ENCODE peak calls at places on chromosomes 2 and 18, in five cellular contexts. G is brain microvascular endothelial cell, Y is lower lobe of right lung, N is hepatocyte, B is ovary. J is an unnamed sample.

GRCh38 chr2:149132303-149132702 is 93.8 kb downstream of the LYPD6B start:
- DNase-seq in Y (no peak), B (no peak), G (no peak), N (no peak), J (no peak)

GRCh38 chr18:48129621-48130082 is 199.2 kb upstream of the SMAD2 start:
- DNase-seq in Y (no peak), N (no peak), B (peak; percentile 41), G (no peak), J (no peak)

GRCh38 chr18:79644666-79645057 is 34.9 kb upstream of the CTDP1 start:
- DNase-seq in N (no peak), G (no peak), Y (no peak), B (no peak), J (no peak)

GRCh38 chr2:207416936-207417718 is 112.6 kb upstream of the CREB1 start:
- DNase-seq in B (no peak), G (peak; percentile 47), Y (no peak), N (no peak), J (no peak)

GRCh38 chr2:178306351-178307073 is 112.2 kb downstream of the OSBPL6 start:
- DNase-seq in G (peak; percentile 55), Y (peak; percentile 64), N (peak; percentile 69), B (no peak), J (no peak)

GRCh38 chr18:68721681-68722583 is 7.0 kb upstream of the TMX3 start:
- DNase-seq in N (no peak), G (no peak), Y (no peak), B (no peak), J (no peak)

GRCh38 chr2:237744613-237745249 is 53.8 kb upstream of the RBM44 start:
- DNase-seq in Y (peak; percentile 84), G (peak; percentile 55), N (peak; percentile 82), B (peak; percentile 86), J (no peak)

GRCh38 chr2:26144953-26145680 is 27.8 kb upstream of the GAREM2 start:
- DNase-seq in N (peak; percentile 73), Y (peak; percentile 57), B (peak; percentile 65), G (peak; percentile 39), J (no peak)

DNA sequence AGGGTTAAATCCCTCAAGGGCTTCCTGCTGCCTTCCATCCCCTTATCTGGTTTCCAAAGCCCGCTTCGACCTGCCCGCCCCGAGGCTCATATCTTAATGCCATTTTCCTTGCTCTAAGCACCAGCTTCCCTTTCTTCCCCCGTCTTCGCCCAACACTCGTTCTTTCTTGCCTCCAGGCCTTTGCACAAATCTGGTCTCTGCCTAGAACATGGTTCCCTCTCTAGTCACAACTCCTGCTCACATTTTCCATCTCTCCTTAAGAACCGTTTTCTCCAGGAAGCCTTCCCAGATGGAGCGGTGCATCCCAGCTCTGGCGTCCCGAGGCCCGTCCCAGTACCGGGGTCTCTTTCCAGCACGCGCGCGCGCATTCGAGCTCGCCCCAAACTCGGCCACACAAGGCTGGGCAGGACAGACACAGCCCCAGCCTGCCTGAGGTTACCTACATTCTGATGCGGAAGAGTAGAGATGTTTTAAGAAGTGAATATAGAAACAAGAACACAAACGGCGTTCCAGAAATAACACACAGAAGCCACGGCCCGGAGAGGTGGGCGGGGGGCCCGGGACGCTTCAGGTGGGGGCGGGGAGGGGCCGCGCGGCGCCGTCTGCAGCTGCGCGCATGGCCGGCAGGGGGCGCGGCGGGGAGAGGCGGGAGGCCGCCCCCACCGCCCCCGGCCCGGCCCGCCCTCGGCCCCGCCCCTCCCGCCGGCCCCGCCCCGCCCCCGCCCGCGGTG is at the start of gene DGKD:
- DNase-seq in Y (peak; percentile 75), N (peak; percentile 86), B (peak; percentile 68), G (no peak), J (no peak)
- H3K27ac ChIP-seq in Y (peak within 1 kb of the TSS; percentile 77), N (peak within 1 kb of the TSS; percentile 88), B (no peak within 1 kb of the TSS), G (peak within 1 kb of the TSS; percentile 4), J (no peak within 1 kb of the TSS)

GRCh38 chr2:224142397-224143312 is 103.6 kb upstream of the SERPINE2 start:
- DNase-seq in B (no peak), N (no peak), Y (no peak), G (peak; percentile 40), J (no peak)
- H3K27ac ChIP-seq in B (no peak overlapping the region), N (no peak overlapping the region), Y (no peak overlapping the region), G (peak overlapping the region; percentile 23), J (peak overlapping the region; percentile 68)

GRCh38 chr2:157698430-157698829 is 69.8 kb upstream of the ACVR1C start:
- DNase-seq in B (no peak), G (no peak), N (no peak), Y (no peak), J (no peak)
- H3K27ac ChIP-seq in B (no peak overlapping the region), G (no peak overlapping the region), N (no peak overlapping the region), Y (no peak overlapping the region), J (no peak overlapping the region)

DNA sequence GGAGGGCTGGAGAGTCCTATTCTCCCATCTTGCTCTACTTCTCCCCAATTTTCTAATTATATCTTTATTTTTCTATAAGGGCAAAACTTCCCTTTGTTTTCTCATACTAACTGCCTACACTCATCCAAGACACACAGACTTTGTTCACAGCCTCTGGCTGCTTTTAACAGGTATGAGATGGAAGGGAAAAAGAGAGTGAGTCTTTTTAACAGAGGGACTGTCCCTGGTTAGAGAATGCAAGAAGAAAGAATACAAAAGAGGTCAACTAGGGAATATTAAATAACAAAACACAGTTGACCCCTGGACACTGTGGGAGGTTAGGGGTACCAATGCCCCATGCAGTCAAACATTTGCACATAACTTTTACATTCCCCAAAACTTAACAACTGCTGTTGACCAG is 41.8 kb downstream of the SP100 start:
- DNase-seq in N (no peak), G (no peak), B (no peak), Y (no peak), J (no peak)
- H3K27ac ChIP-seq in N (no peak overlapping the region), G (no peak overlapping the region), B (no peak overlapping the region), Y (no peak overlapping the region), J (no peak overlapping the region)

GRCh38 chr2:10004401-10004800 is 38.9 kb upstream of the KLF11 start:
- DNase-seq in B (no peak), N (no peak), Y (no peak), G (no peak), J (no peak)
- H3K27ac ChIP-seq in B (no peak overlapping the region), N (no peak overlapping the region), Y (no peak overlapping the region), G (no peak overlapping the region), J (no peak overlapping the region)

DNA sequence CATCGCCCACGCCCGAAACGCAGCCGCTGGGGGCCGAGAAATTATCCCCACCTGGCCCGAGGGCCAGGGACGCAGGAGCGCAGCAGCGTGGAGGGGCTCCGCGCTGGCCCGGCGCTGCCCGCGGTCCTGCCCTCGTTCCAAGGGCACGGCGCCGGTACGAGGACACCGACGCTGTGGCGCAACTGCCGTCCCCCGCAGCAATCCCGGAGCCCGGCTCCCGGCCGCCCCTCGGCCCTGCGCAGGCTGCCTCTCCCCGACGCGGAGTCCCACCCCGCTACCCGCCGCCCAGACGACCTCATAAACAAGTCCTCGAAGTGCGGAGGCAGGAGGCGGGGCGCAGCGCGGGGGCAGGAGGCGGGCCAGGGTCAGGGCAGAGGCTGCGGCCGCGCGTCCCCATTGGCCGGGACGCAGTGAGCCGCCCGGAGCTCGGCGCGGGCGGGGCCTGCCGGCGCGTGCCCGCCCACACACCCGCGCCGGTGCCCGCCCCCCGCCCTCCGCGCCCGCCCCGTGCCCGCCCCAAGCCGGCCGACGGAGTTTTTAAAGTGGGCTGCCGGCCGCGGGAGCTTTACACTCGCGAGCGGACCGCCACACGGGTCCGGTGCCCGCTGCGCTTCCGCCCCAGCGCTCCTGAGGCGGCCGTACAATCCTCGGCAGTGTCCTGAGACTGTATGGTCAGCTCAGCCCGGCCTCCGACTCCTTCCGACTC is at the start of gene EPAS1:
- DNase-seq in B (peak; percentile 94), G (peak; percentile 74), N (peak; percentile 94), Y (peak; percentile 97), J (no peak)
- H3K27ac ChIP-seq in B (peak within 1 kb of the TSS; percentile 80), G (peak within 1 kb of the TSS; percentile 69), N (peak within 1 kb of the TSS; percentile 98), Y (peak within 1 kb of the TSS; percentile 98), J (peak within 1 kb of the TSS; percentile 89)

J was measured in epithelial cell of prostate.